ENCODE peak calls at places on chromosomes 13 and 19, in four cellular contexts. B is A549, I is K562, U is HepG2. T is an unnamed sample.

GRCh38 chr19:3801412-3802096 is 15.4 kb upstream of the MATK start:
- DNase-seq in U (no peak), I (no peak), B (no peak), T (peak; percentile 74)

GRCh38 chr13:80469841-80470378 is 129.0 kb upstream of the SPRY2 start:
- DNase-seq in U (no peak), B (peak; percentile 65), I (no peak), T (no peak)

GRCh38 chr19:18135712-18136584 is 17.0 kb upstream of the PIK3R2 start:
- DNase-seq in B (peak; percentile 41), I (no peak), U (peak; percentile 98), T (no peak)

GRCh38 chr19:56660381-56661105 is 11.0 kb downstream of the ZNF835 start:
- DNase-seq in B (no peak), U (no peak), I (no peak), T (no peak)

GRCh38 chr19:3471954-3472655 is 8.2 kb downstream of the SMIM24 start:
- DNase-seq in I (peak; percentile 78), B (no peak), U (no peak), T (peak; percentile 68)

GRCh38 chr13:107379398-107380155 is 811.6 kb upstream of the ARGLU1 start:
- DNase-seq in I (no peak), B (no peak), U (no peak), T (no peak)

GRCh38 chr13:66805657-66806056 is 424.5 kb downstream of the PCDH9 start:
- DNase-seq in I (no peak), U (no peak), B (peak; percentile 21), T (no peak)

GRCh38 chr13:98657506-98658085 is 80.7 kb upstream of the STK24 start:
- DNase-seq in U (no peak), B (no peak), I (no peak), T (no peak)

GRCh38 chr13:34942732-34943674 is 933 bp downstream of the NBEA start:
- DNase-seq in U (no peak), B (peak; percentile 38), I (no peak), T (peak; percentile 61)

GRCh38 chr19:459724-460511 is 915 bp downstream of the SHC2 start:
- DNase-seq in U (peak; percentile 59), I (peak; percentile 91), B (peak; percentile 46), T (peak; percentile 60)

GRCh38 chr13:43307921-43308433 is 284.6 kb downstream of the DNAJC15 start:
- DNase-seq in B (peak; percentile 37), U (peak; percentile 86), I (no peak), T (no peak)

GRCh38 chr13:110347535-110348308 is 40.6 kb downstream of the COL4A2 start:
- DNase-seq in U (peak; percentile 7), I (no peak), B (peak; percentile 84), T (no peak)

GRCh38 chr19:54208784-54209057 is 8.1 kb downstream of the RPS9 start:
- DNase-seq in B (peak; percentile 47), I (no peak), U (no peak), T (no peak)

GRCh38 chr19:48468806-48469055 is 438 bp upstream of the CYTH2 start:
- DNase-seq in B (no peak), U (no peak), I (no peak), T (no peak)

GRCh38 chr19:27776524-27776923 is 1436.4 kb downstream of the UQCRFS1 start:
- DNase-seq in U (no peak), B (no peak), I (peak; percentile 9), T (no peak)

GRCh38 chr19:15075801-15076200 is 6.2 kb upstream of the OR1I1 start:
- DNase-seq in U (no peak), B (no peak), I (no peak), T (no peak)

GRCh38 chr13:36282818-36283432 is 14.7 kb downstream of the CCDC169 start:
- DNase-seq in I (peak; percentile 14), U (peak; percentile 17), B (peak; percentile 23), T (no peak)

GRCh38 chr19:1416014-1416841 is 8.8 kb downstream of the DAZAP1 start:
- DNase-seq in U (no peak), B (no peak), I (no peak), T (no peak)

GRCh38 chr19:17948967-17949930 is 16.4 kb downstream of the CCDC124 start:
- DNase-seq in I (no peak), U (no peak), B (no peak), T (peak; percentile 45)

GRCh38 chr13:30186644-30187431 is 120.5 kb downstream of the KATNAL1 start:
- DNase-seq in B (no peak), I (no peak), U (no peak), T (peak; percentile 20)

GRCh38 chr19:17739121-17739875 is 12.0 kb upstream of the FCHO1 start:
- DNase-seq in B (no peak), U (no peak), I (peak; percentile 76), T (no peak)

GRCh38 chr13:43831088-43831487 is 44.3 kb upstream of the ENOX1 start:
- DNase-seq in I (no peak), U (no peak), B (no peak), T (no peak)

GRCh38 chr13:62643007-62643483 is 1227.4 kb upstream of the PCDH20 start:
- DNase-seq in U (peak; percentile 5), I (no peak), B (peak; percentile 76), T (no peak)

GRCh38 chr13:101053289-101053688 is 363.0 kb downstream of the NALCN start:
- DNase-seq in B (no peak), U (no peak), I (no peak), T (no peak)
- TF ChIP-seq USF2 in B (no peak), U (no peak), I (no peak), T (no peak)

GRCh38 chr19:13487985-13488384 is 18.3 kb downstream of the CACNA1A start:
- DNase-seq in B (no peak), U (no peak), I (no peak), T (no peak)

GRCh38 chr19:13493516-13494310 is 12.6 kb downstream of the CACNA1A start:
- DNase-seq in U (no peak), I (no peak), B (no peak), T (no peak)

GRCh38 chr19:13492128-13492527 is 14.2 kb downstream of the CACNA1A start:
- DNase-seq in I (no peak), B (peak; percentile 4), U (no peak), T (no peak)
- TF ChIP-seq NR3C1 in I (no peak), B (no peak), U (no peak), T (no peak)

GRCh38 chr13:74145249-74145970 is 11.2 kb upstream of the KLF12 start:
- DNase-seq in U (no peak), I (no peak), B (no peak), T (no peak)
- TF ChIP-seq JUN in U (no peak), I (no peak), B (no peak), T (no peak)

GRCh38 chr13:26017932-26018690 is 33.7 kb downstream of the SHISA2 start:
- DNase-seq in B (no peak), U (no peak), I (no peak), T (no peak)

GRCh38 chr13:26019881-26020535 is 31.8 kb downstream of the SHISA2 start:
- DNase-seq in I (no peak), B (no peak), U (no peak), T (no peak)

GRCh38 chr13:26019241-26019640 is 32.6 kb downstream of the SHISA2 start:
- DNase-seq in U (no peak), I (no peak), B (no peak), T (no peak)

GRCh38 chr13:26015276-26015934 is 36.4 kb downstream of the SHISA2 start:
- DNase-seq in U (no peak), I (no peak), B (no peak), T (no peak)

GRCh38 chr13:26017196-26017921 is 34.5 kb downstream of the SHISA2 start:
- DNase-seq in U (no peak), B (no peak), I (no peak), T (no peak)
- TF ChIP-seq USF2 in U (no peak), B (no peak), I (no peak), T (no peak)

T was measured in WTC11.